ENCODE peak calls at places on chromosomes 11 and 22, in four cellular contexts. N is CD8-positive, alpha-beta T cell; P is Peyer's patch; F is HCT116. B is an unnamed sample.

GRCh38 chr11:108873938-108874337 is 209.1 kb downstream of the DDX10 start:
- DNase-seq in P (no peak), N (no peak), F (no peak), B (no peak)

GRCh38 chr11:127618721-127619120 is 618.2 kb upstream of the KIRREL3 start:
- DNase-seq in N (no peak), P (no peak), F (no peak), B (no peak)

GRCh38 chr22:41271787-41272186 is 14.2 kb downstream of the RANGAP1 start:
- DNase-seq in F (no peak), P (no peak), N (no peak), B (no peak)

GRCh38 chr22:36027960-36028645 is 521 bp downstream of the RBFOX2 start:
- DNase-seq in N (peak; percentile 21), F (no peak), P (no peak), B (no peak)

GRCh38 chr22:20642668-20643179 is 131.2 kb upstream of the SERPIND1 start:
- DNase-seq in P (no peak), F (no peak), N (no peak), B (no peak)

GRCh38 chr11:87421422-87421821 is 383.7 kb downstream of the TMEM135 start:
- DNase-seq in N (peak; percentile 23), F (peak; percentile 68), P (no peak), B (no peak)

GRCh38 chr11:113016905-113017304 is 55.7 kb downstream of the NCAM1 start:
- DNase-seq in P (no peak), N (no peak), F (no peak), B (no peak)

GRCh38 chr22:25760848-25761595 is 19.0 kb downstream of the MYO18B start:
- DNase-seq in F (no peak), P (no peak), N (no peak), B (no peak)

GRCh38 chr22:32106930-32107329 is 52.2 kb downstream of the C22orf42 start:
- DNase-seq in F (no peak), N (no peak), P (no peak), B (no peak)

GRCh38 chr11:65355776-65356393 is 1.3 kb downstream of the TIGD3 start:
- DNase-seq in N (no peak), P (no peak), F (no peak), B (no peak)

GRCh38 chr11:46114961-46115360 is 6.3 kb downstream of the PHF21A start:
- DNase-seq in P (no peak), F (no peak), N (no peak), B (no peak)

GRCh38 chr11:87266751-87267150 is 229.0 kb downstream of the TMEM135 start:
- DNase-seq in F (no peak), P (no peak), N (no peak), B (no peak)

GRCh38 chr11:1310772-1311468 is 1.5 kb upstream of the TOLLIP start:
- DNase-seq in P (peak; percentile 72), F (no peak), N (peak; percentile 76), B (peak; percentile 78)

GRCh38 chr11:65928667-65929066 is 9.4 kb downstream of the DRAP1 start:
- DNase-seq in P (no peak), N (no peak), F (no peak), B (no peak)

GRCh38 chr11:64787526-64788320 is 9.4 kb upstream of the SF1 start:
- DNase-seq in F (no peak), N (peak; percentile 70), P (peak; percentile 72), B (peak; percentile 30)

GRCh38 chr11:45333506-45333971 is 47.4 kb upstream of the SYT13 start:
- DNase-seq in P (no peak), F (peak; percentile 23), N (no peak), B (no peak)

GRCh38 chr11:34206598-34207300 is 101.3 kb downstream of the NAT10 start:
- DNase-seq in F (no peak), P (no peak), N (no peak), B (no peak)

GRCh38 chr11:60968223-60968622 is 3.3 kb upstream of the CD6 start:
- DNase-seq in F (no peak), P (no peak), N (no peak), B (no peak)

GRCh38 chr22:18029686-18030267 is 5.4 kb upstream of the MICAL3 start:
- DNase-seq in N (no peak), P (no peak), F (no peak), B (no peak)

GRCh38 chr11:123052884-123053721 is 8.8 kb downstream of the HSPA8 start:
- DNase-seq in N (no peak), F (no peak), P (no peak), B (no peak)

GRCh38 chr11:133952199-133953190 is 4.3 kb downstream of the IGSF9B start:
- DNase-seq in P (no peak), F (no peak), N (no peak), B (no peak)

GRCh38 chr11:1652026-1652425 is 22.5 kb downstream of the KRTAP5-5 start:
- DNase-seq in F (no peak), N (no peak), P (no peak), B (no peak)

GRCh38 chr22:20432244-20432686 is 5.4 kb downstream of the SCARF2 start:
- DNase-seq in F (no peak), N (no peak), P (no peak), B (peak; percentile 46)

GRCh38 chr11:109423860-109424190 is 1.8 kb downstream of the C11orf87 start:
- DNase-seq in P (no peak), N (no peak), F (no peak), B (no peak)

GRCh38 chr11:70415176-70415575 is 16.8 kb downstream of the CTTN start:
- DNase-seq in P (no peak), N (no peak), F (no peak), B (no peak)

GRCh38 chr11:110971110-110971509 is 258.9 kb upstream of the ARHGAP20 start:
- DNase-seq in F (no peak), P (no peak), N (no peak), B (no peak)

GRCh38 chr11:77186302-77186701 is 58.3 kb downstream of the MYO7A start:
- DNase-seq in N (no peak), P (no peak), F (no peak), B (no peak)

GRCh38 chr11:64094463-64095223 is 58.9 kb downstream of the FLRT1 start:
- DNase-seq in F (peak; percentile 76), N (no peak), P (no peak), B (no peak)

GRCh38 chr22:49770454-49771265 is 57.0 kb downstream of the BRD1 start:
- DNase-seq in N (no peak), P (no peak), F (no peak), B (no peak)

GRCh38 chr22:38314992-38315800 is 2.0 kb downstream of the CSNK1E start:
- DNase-seq in P (peak; percentile 67), N (no peak), F (no peak), B (no peak)
- H3K4me1 ChIP-seq in P (peaks cover 20% of the 10 kb centered on the region), N (peaks cover 43% of the 10 kb centered on the region), F (peaks cover 16% of the 10 kb centered on the region), B (peaks cover 47% of the 10 kb centered on the region)

DNA sequence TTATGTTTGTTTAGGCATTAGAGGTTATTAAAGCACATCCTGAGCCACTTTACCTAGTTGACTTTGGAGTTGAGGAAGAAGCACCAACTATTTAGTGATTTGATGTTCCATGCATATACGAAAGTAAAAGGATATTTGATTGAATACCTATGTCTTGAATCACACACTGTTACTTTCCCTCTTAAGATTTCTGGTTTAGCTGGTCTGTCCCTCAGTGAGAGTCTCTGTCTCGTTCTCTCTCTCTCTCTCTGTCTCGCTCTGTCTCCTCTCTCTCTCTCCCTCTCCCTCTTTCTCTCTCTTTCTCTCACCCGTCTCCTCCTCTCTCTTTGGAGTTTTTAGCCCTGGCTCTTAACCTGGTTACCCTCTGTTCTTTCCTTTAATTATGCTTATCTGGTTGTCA is 11.0 kb downstream of the CTNND1 start:
- DNase-seq in N (no peak), P (no peak), F (no peak), B (no peak)
- H3K4me1 ChIP-seq in N (no peaks in the 10 kb centered on the region), P (no peaks in the 10 kb centered on the region), F (peaks cover 81% of the 10 kb centered on the region), B (no peaks in the 10 kb centered on the region)

DNA sequence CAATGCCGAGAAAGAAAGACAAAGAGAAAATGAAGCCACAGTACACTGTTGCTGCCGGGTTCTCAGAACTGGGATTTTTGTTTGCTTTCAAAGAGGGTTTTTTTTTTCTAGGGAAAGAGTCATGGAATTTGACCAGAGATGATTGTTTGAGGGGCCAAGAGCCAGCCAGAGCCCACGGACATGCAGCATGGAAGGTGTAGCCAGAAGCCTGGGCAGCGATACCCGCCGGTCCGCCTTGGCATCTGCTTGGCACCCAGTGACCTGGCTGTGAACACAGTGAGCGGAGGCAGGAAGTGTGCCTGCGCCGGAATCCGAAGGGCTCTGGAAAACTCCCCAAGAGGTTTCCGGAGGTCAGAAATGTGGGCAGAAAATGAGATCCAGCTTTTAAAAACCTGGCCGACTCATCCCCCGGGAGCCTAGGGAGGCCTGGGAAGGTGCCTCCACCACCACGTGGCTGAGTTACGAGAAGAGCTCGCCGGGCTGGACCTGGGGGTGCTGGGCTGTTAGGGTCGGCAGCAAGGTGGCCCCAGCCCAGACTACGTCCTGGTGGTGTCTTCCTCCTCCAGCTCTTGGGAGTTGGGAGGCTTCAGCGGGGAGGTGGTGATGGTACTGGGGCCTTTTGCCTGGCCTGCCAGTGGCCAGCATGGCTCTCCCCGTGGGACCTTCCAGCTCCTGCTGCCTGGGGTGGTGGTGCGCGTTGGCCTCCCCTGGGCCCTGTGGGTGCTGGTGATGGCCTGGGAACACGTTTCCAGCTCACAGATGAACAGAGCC is 61.6 kb upstream of the PPARA start:
- DNase-seq in F (no peak), P (no peak), N (no peak), B (no peak)
- H3K4me1 ChIP-seq in F (peaks cover 25% of the 10 kb centered on the region), P (no peaks in the 10 kb centered on the region), N (no peaks in the 10 kb centered on the region), B (no peaks in the 10 kb centered on the region)

GRCh38 chr11:6738590-6738989 is 33.2 kb downstream of the OR2AG2 start:
- DNase-seq in F (no peak), P (no peak), N (no peak), B (no peak)

GRCh38 chr11:6737872-6738466 is 33.8 kb downstream of the OR2AG2 start:
- DNase-seq in F (peak; percentile 43), P (peak; percentile 77), N (peak; percentile 75), B (peak; percentile 50)

GRCh38 chr11:6734616-6735015 is 37.2 kb downstream of the OR2AG2 start:
- DNase-seq in P (no peak), F (no peak), N (no peak), B (no peak)

GRCh38 chr11:6735306-6735705 is 36.5 kb downstream of the OR2AG2 start:
- DNase-seq in F (no peak), P (no peak), N (no peak), B (no peak)

GRCh38 chr11:6736495-6737121 is 35.2 kb downstream of the OR2AG2 start:
- DNase-seq in P (no peak), F (no peak), N (no peak), B (no peak)
- H3K4me1 ChIP-seq in P (no peaks in the 10 kb centered on the region), F (no peaks in the 10 kb centered on the region), N (peaks cover 80% of the 10 kb centered on the region), B (peaks cover 79% of the 10 kb centered on the region)

GRCh38 chr11:62501432-62501891 is 45.1 kb downstream of the AHNAK start:
- DNase-seq in F (no peak), P (no peak), N (no peak), B (no peak)

GRCh38 chr11:62497132-62497915 is 49.3 kb downstream of the AHNAK start:
- DNase-seq in P (no peak), F (peak; percentile 74), N (no peak), B (no peak)

GRCh38 chr11:62498492-62499286 is 47.9 kb downstream of the AHNAK start:
- DNase-seq in F (no peak), N (no peak), P (no peak), B (no peak)

GRCh38 chr11:62502030-62502730 is 44.4 kb downstream of the AHNAK start:
- DNase-seq in F (no peak), N (no peak), P (no peak), B (no peak)

GRCh38 chr11:62500066-62501035 is 46.3 kb downstream of the AHNAK start:
- DNase-seq in F (peak; percentile 88), P (no peak), N (no peak), B (no peak)
- H3K4me1 ChIP-seq in F (peaks cover 31% of the 10 kb centered on the region), P (no peaks in the 10 kb centered on the region), N (no peaks in the 10 kb centered on the region), B (no peaks in the 10 kb centered on the region)

B was measured in CD8-positive, alpha-beta memory T cell.